ENCODE peak calls at places on chromosomes 11 and 22, in eight cellular contexts. N, R, F, W, A, E, X and I are unnamed samples. For H3K27me3, the result is how much of the 10 kb centered on the place peaks cover.

GRCh38 chr11:82047200-82047599 is 686.5 kb downstream of the FAM181B start:
- DNase-seq in X (no peak), R (no peak), N (no peak), E (no peak), A (no peak), W (no peak), F (no peak), I (no peak)

GRCh38 chr11:17423533-17424310 is 35.3 kb upstream of the KCNJ11 start:
- DNase-seq in W (no peak), E (no peak), A (no peak), F (no peak), N (no peak), X (peak), R (no peak), I (no peak)

GRCh38 chr11:118953265-118953664 is 2.8 kb upstream of the UPK2 start:
- DNase-seq in N (no peak), F (no peak), W (no peak), A (no peak), X (no peak), E (peak), R (no peak), I (no peak)

GRCh38 chr11:123480290-123480815 is 50.3 kb downstream of the GRAMD1B start:
- DNase-seq in N (no peak), W (no peak), X (no peak), E (no peak), F (no peak), A (no peak), R (no peak), I (no peak)

GRCh38 chr11:126212089-126212660 is 593 bp downstream of the FAM118B start:
- DNase-seq in F (no peak), A (no peak), W (no peak), E (peak), N (no peak), X (no peak), R (no peak), I (no peak)

GRCh38 chr11:8811571-8811970 is 99.4 kb upstream of the AKIP1 start:
- DNase-seq in A (no peak), X (no peak), W (no peak), E (no peak), N (no peak), R (no peak), F (no peak), I (no peak)

GRCh38 chr11:117572129-117572528 is 224.9 kb downstream of the DSCAML1 start:
- DNase-seq in A (no peak), R (no peak), N (no peak), X (no peak), W (peak), F (no peak), E (no peak), I (no peak)

GRCh38 chr11:88164320-88164719 is 10.9 kb downstream of the RAB38 start:
- DNase-seq in X (no peak), F (no peak), N (no peak), R (no peak), A (no peak), W (no peak), E (no peak), I (no peak)

GRCh38 chr11:120467627-120468026 is 43.9 kb upstream of the GRIK4 start:
- DNase-seq in E (no peak), A (no peak), W (no peak), X (no peak), R (no peak), N (no peak), F (no peak), I (peak)

GRCh38 chr11:129593098-129593497 is 217.4 kb downstream of the BARX2 start:
- DNase-seq in A (no peak), W (peak), N (no peak), R (no peak), X (peak), E (peak), F (no peak), I (no peak)

GRCh38 chr11:47480762-47481161 is 31.8 kb upstream of the RAPSN start:
- DNase-seq in X (no peak), A (no peak), N (no peak), R (no peak), W (no peak), F (no peak), E (no peak), I (no peak)

GRCh38 chr11:105000797-105001196 is 22.2 kb downstream of the CASP5 start:
- DNase-seq in N (no peak), F (no peak), E (peak), R (no peak), A (no peak), X (no peak), W (no peak), I (no peak)

GRCh38 chr11:120210651-120211521 is at the start of gene OAF:
- DNase-seq in N (peak), A (peak), E (peak), F (peak), R (peak), X (peak), W (peak), I (no peak)

GRCh38 chr11:40054631-40055030 is 1404.8 kb downstream of the LRRC4C start:
- DNase-seq in R (no peak), E (no peak), W (no peak), F (no peak), X (no peak), A (no peak), N (peak), I (no peak)

GRCh38 chr11:20367313-20367948 is 3.9 kb downstream of the HTATIP2 start:
- DNase-seq in F (peak), X (peak), R (peak), N (peak), W (peak), A (no peak), E (no peak), I (peak)

GRCh38 chr11:61267437-61267841 is 26.5 kb downstream of the PGA5 start:
- DNase-seq in N (no peak), F (no peak), W (no peak), A (no peak), X (no peak), R (no peak), E (no peak), I (no peak)

GRCh38 chr11:132960273-132960672 is 572.0 kb downstream of the OPCML start:
- DNase-seq in X (no peak), F (no peak), N (no peak), A (no peak), E (no peak), W (no peak), R (no peak), I (no peak)

GRCh38 chr11:30006876-30007275 is 10.0 kb downstream of the KCNA4 start:
- DNase-seq in A (no peak), X (no peak), E (no peak), N (no peak), F (no peak), W (no peak), R (no peak), I (no peak)

GRCh38 chr22:21963790-21964211 is 11.2 kb upstream of the PPM1F start:
- DNase-seq in N (no peak), F (no peak), X (no peak), W (no peak), E (no peak), R (no peak), A (no peak), I (no peak)

GRCh38 chr22:22513619-22514018 is 5.1 kb upstream of the ZNF280B start:
- DNase-seq in X (no peak), N (no peak), F (no peak), A (no peak), E (no peak), W (no peak), R (no peak), I (no peak)

GRCh38 chr11:129768356-129768755 is 47.3 kb upstream of the TMEM45B start:
- DNase-seq in X (no peak), A (no peak), W (no peak), R (no peak), F (no peak), N (no peak), E (no peak), I (no peak)

GRCh38 chr11:129950319-129951034 is 52.2 kb downstream of the PRDM10 start:
- DNase-seq in F (peak), N (no peak), X (no peak), A (peak), W (peak), R (peak), E (peak), I (peak)

GRCh38 chr22:46388647-46389046 is 53.1 kb downstream of the TRMU start:
- DNase-seq in E (no peak), A (no peak), X (no peak), W (no peak), R (no peak), F (no peak), N (no peak), I (no peak)

GRCh38 chr11:85118151-85118550 is 509.0 kb downstream of the DLG2 start:
- DNase-seq in W (no peak), X (no peak), F (no peak), A (no peak), N (no peak), E (peak), R (no peak), I (no peak)

GRCh38 chr11:68741536-68741935 is 9.8 kb downstream of the TESMIN start:
- DNase-seq in E (no peak), A (no peak), X (no peak), N (no peak), R (no peak), W (no peak), F (no peak), I (no peak)

GRCh38 chr11:32829157-32829679 is 509 bp upstream of the PRRG4 start:
- DNase-seq in R (no peak), X (peak), F (no peak), W (no peak), A (no peak), N (no peak), E (no peak), I (no peak)

GRCh38 chr22:32997295-32997694 is 60.9 kb downstream of the SYN3 start:
- DNase-seq in E (no peak), N (no peak), W (no peak), X (no peak), F (no peak), R (no peak), A (no peak), I (no peak)

GRCh38 chr11:2711161-2711560 is 11.4 kb upstream of the KCNQ1OT1 start:
- DNase-seq in X (no peak), E (no peak), F (no peak), A (no peak), N (no peak), R (no peak), W (no peak), I (no peak)

DNA sequence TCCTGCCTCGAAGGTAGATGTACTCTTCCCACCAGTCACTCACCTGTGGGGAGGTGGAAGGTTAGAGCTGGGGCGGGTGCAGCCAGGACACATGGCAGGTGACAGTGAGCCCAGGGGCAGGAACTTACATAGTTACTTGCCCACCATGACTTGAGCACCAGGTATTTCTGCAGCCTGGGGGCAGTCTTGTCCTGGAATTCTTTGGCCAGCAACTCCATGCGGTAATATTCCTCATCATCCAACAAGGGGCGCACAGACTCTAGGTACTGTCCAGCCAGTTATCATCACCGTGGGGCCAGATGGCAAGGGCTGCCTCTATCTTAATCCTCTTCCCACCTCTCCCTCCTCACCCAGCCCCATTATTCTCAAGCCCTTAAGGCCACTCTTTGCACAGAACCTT is 2.2 kb downstream of the CPT1B start:
- DNase-seq in X (peak), F (no peak), W (no peak), E (peak), N (peak), A (no peak), R (no peak), I (no peak)
- TF ChIP-seq CTCF in X (peak), F (peak), W (no peak), E (peak), N (peak), A (peak), R (no peak), I (peak)

DNA sequence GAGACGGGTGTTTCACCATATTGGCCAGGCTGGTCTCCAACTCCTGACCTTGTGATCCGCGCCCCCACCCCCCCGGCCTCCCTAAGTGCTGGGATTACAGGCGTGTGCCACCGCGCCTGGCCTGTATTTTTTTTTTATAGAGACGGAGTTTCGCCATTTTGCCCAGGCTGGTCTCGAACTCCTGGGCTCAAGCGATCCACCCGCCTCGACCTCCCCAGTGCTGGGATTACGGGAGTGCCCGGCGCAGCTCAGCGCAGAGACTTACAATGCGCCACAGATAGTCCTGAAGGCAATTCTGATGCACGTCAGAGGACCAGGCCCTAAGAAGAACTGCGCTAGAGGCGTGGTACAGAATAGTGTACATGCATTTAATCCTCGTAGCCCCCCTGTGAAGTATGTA is 587 bp upstream of the VPS51 start:
- DNase-seq in X (no peak), A (no peak), E (no peak), F (no peak), R (no peak), N (no peak), W (no peak), I (no peak)
- H3K4me3 ChIP-seq in X (peak), A (peak), E (peak), F (peak), R (no peak), N (peak), W (peak), I (peak)

GRCh38 chr11:72522186-72522585 is 87.9 kb upstream of the CLPB start:
- DNase-seq in R (no peak), E (no peak), F (no peak), N (no peak), X (no peak), A (peak), W (no peak), I (no peak)

GRCh38 chr11:72519220-72519881 is 85.0 kb upstream of the CLPB start:
- DNase-seq in F (no peak), R (no peak), W (no peak), X (no peak), A (no peak), N (no peak), E (no peak), I (no peak)

GRCh38 chr11:72520815-72521214 is 86.5 kb upstream of the CLPB start:
- DNase-seq in F (no peak), E (no peak), A (no peak), X (no peak), W (no peak), N (no peak), R (no peak), I (no peak)

GRCh38 chr11:72523991-72524390 is 89.7 kb upstream of the CLPB start:
- DNase-seq in A (no peak), R (no peak), E (no peak), X (no peak), F (no peak), W (no peak), N (no peak), I (no peak)

DNA sequence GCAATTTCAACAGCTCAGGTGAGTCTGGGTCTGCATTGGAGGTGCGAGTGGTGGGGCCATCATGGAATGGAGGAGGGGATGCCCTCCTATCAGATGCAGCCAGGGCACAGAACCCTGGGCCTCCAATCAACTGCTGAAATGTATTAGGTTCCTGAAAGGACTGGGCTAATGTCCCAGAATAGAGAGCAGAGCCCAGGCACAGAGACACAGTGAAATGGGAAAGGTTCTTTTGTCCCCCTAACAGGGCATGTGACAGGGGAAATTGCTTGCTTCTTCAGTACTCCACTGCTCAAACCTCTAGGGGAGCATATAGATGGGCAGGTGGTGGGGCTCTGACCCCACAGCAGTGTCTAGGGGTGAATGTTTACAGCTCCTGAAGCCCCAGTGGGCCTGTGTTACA is 87.3 kb upstream of the CLPB start:
- DNase-seq in F (no peak), R (no peak), E (no peak), W (no peak), N (no peak), A (no peak), X (no peak), I (no peak)
- H3K27me3 ChIP-seq in F (under half), R (under half), E (under half), W (under half), N (under half), A (under half), X (under half), I (under half)

GRCh38 chr11:16182553-16182952 is 173.8 kb downstream of the SOX6 start:
- DNase-seq in F (no peak), W (no peak), A (no peak), N (no peak), X (no peak), R (no peak), E (no peak), I (no peak)

GRCh38 chr11:16180868-16181267 is 175.5 kb downstream of the SOX6 start:
- DNase-seq in A (no peak), W (no peak), E (no peak), R (no peak), X (no peak), F (no peak), N (no peak), I (no peak)

GRCh38 chr11:16178273-16178672 is 178.1 kb downstream of the SOX6 start:
- DNase-seq in E (no peak), W (no peak), R (no peak), X (no peak), N (no peak), F (no peak), A (no peak), I (no peak)

GRCh38 chr11:16177688-16178087 is 178.7 kb downstream of the SOX6 start:
- DNase-seq in N (no peak), A (no peak), E (no peak), X (no peak), F (no peak), R (no peak), W (no peak), I (no peak)

DNA sequence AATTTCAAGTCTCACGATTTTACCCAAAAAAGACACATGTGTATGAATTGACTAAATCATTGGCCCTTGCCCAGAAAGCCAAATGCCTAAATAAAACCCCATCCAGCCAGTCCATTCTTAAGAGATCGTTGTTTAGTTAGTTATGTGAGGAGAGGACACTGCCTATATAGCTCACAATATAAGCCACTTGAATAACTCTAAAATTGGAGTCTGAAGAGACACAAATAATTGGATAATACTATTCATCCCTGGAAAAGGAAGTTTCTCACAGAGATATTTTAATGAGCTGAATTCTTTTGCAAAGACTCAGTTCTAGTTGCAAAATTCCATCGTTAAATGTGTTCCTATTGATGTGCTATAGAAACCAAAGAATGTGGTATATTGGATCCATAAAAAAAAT is 176.7 kb downstream of the SOX6 start:
- DNase-seq in R (no peak), W (no peak), F (no peak), X (no peak), E (no peak), A (no peak), N (no peak), I (peak)
- TF ChIP-seq CTCF in R (no peak), W (no peak), F (no peak), X (no peak), E (no peak), A (no peak), N (no peak), I (no peak)

DNA sequence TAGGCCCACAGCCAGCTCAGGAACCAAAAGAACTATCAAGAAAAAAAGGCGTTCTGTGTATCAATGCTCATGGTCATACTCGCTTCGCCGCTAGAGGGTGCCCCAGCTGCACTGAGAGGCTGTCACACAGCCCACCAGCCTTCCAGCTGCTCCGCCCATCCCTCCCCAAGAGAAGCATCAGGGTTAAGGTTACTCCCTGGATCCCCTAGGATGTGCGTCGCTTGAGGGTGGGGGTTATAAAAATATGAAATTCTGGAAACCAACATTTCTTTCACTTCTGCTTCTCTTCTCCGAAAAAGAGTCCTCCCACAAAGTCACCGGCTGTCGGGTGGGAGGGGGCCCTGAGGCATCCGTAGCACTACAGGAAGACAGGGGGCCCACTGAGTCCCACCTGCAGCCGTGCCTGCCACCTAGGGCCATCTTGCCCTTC is 1.7 kb downstream of the CBX6 start:
- DNase-seq in R (peak), X (peak), A (peak), F (peak), N (no peak), W (peak), E (peak), I (no peak)
- H3K4me3 ChIP-seq in R (peak), X (peak), A (peak), F (peak), N (peak), W (peak), E (peak), I (peak)

GRCh38 chr22:37982938-37983859 is 1.2 kb downstream of the SOX10 start:
- DNase-seq in F (no peak), N (no peak), W (no peak), E (peak), R (no peak), X (no peak), A (no peak), I (no peak)
- H3K27me3 ChIP-seq in F (under half), N (under half), W (under half), E (under half), R (under half), X (under half), A (under half), I (under half)

GRCh38 chr22:38705235-38706100 is at the start of gene GTPBP1:
- DNase-seq in X (peak), R (peak), N (peak), A (peak), W (peak), E (peak), F (peak), I (peak)
- TF ChIP-seq CTCF in X (no peak), R (no peak), N (no peak), A (peak), W (peak), E (no peak), F (no peak), I (peak)